ENCODE peak calls at places on chromosomes 16 and 17, in seven cellular contexts. One of them, this sample, is unnamed.

GRCh38 chr16:71474864-71475263 is 12.8 kb upstream of the ZNF23 start:
- DNase-seq in EH: peak
- DNase-seq in NB4: no peak
- DNase-seq in HS-27A: peak
- DNase-seq in activated CD4-positive, alpha-beta T cell treated with anti-CD3 and anti-CD28 coated beads for 36 hours: no peak
- DNase-seq in NCI-H2081: no peak
- DNase-seq in NCI-H1694: no peak
- DNase-seq in this sample: peak

GRCh38 chr16:84232969-84233368 is 6.8 kb downstream of the KCNG4 start:
- DNase-seq in NCI-H2081: no peak
- DNase-seq in activated CD4-positive, alpha-beta T cell treated with anti-CD3 and anti-CD28 coated beads for 36 hours: no peak
- DNase-seq in NCI-H1694: no peak
- DNase-seq in EH: no peak
- DNase-seq in HS-27A: no peak
- DNase-seq in NB4: no peak
- DNase-seq in this sample: no peak

GRCh38 chr17:37844158-37844976 is 79.8 kb upstream of the TBC1D3K start:
- DNase-seq in NB4: peak
- DNase-seq in HS-27A: no peak
- DNase-seq in NCI-H2081: no peak
- DNase-seq in activated CD4-positive, alpha-beta T cell treated with anti-CD3 and anti-CD28 coated beads for 36 hours: peak
- DNase-seq in EH: peak
- DNase-seq in NCI-H1694: no peak
- DNase-seq in this sample: peak

GRCh38 chr17:32583053-32583452 is 96.3 kb downstream of the CDK5R1 start:
- DNase-seq in NCI-H1694: no peak
- DNase-seq in NCI-H2081: no peak
- DNase-seq in EH: no peak
- DNase-seq in activated CD4-positive, alpha-beta T cell treated with anti-CD3 and anti-CD28 coated beads for 36 hours: no peak
- DNase-seq in HS-27A: no peak
- DNase-seq in NB4: no peak
- DNase-seq in this sample: no peak

GRCh38 chr16:53865492-53865863 is 161.5 kb downstream of the FTO start:
- DNase-seq in HS-27A: no peak
- DNase-seq in NCI-H1694: no peak
- DNase-seq in NCI-H2081: no peak
- DNase-seq in activated CD4-positive, alpha-beta T cell treated with anti-CD3 and anti-CD28 coated beads for 36 hours: no peak
- DNase-seq in NB4: peak
- DNase-seq in EH: peak
- DNase-seq in this sample: peak

GRCh38 chr17:66383353-66383752 is 80.9 kb downstream of the PRKCA start:
- DNase-seq in HS-27A: no peak
- DNase-seq in EH: peak
- DNase-seq in activated CD4-positive, alpha-beta T cell treated with anti-CD3 and anti-CD28 coated beads for 36 hours: no peak
- DNase-seq in NB4: no peak
- DNase-seq in NCI-H2081: no peak
- DNase-seq in NCI-H1694: no peak
- DNase-seq in this sample: peak

GRCh38 chr16:2776500-2777139 is 460 bp downstream of the ELOB start:
- DNase-seq in EH: peak
- DNase-seq in activated CD4-positive, alpha-beta T cell treated with anti-CD3 and anti-CD28 coated beads for 36 hours: peak
- DNase-seq in NCI-H2081: no peak
- DNase-seq in NCI-H1694: no peak
- DNase-seq in NB4: peak
- DNase-seq in HS-27A: no peak
- DNase-seq in this sample: peak

GRCh38 chr16:69567031-69567680 is 1.4 kb downstream of the NFAT5 start:
- DNase-seq in EH: no peak
- DNase-seq in NB4: peak
- DNase-seq in NCI-H1694: peak
- DNase-seq in activated CD4-positive, alpha-beta T cell treated with anti-CD3 and anti-CD28 coated beads for 36 hours: peak
- DNase-seq in NCI-H2081: no peak
- DNase-seq in HS-27A: no peak
- DNase-seq in this sample: peak

GRCh38 chr17:32267690-32268205 is 2.1 kb downstream of the RHBDL3 start:
- DNase-seq in NCI-H1694: no peak
- DNase-seq in NB4: no peak
- DNase-seq in activated CD4-positive, alpha-beta T cell treated with anti-CD3 and anti-CD28 coated beads for 36 hours: peak
- DNase-seq in NCI-H2081: no peak
- DNase-seq in HS-27A: no peak
- DNase-seq in EH: peak
- DNase-seq in this sample: no peak

GRCh38 chr17:43406676-43407645 is 8.2 kb downstream of the ARL4D start:
- DNase-seq in HS-27A: no peak
- DNase-seq in EH: peak
- DNase-seq in NCI-H1694: peak
- DNase-seq in NB4: no peak
- DNase-seq in NCI-H2081: no peak
- DNase-seq in activated CD4-positive, alpha-beta T cell treated with anti-CD3 and anti-CD28 coated beads for 36 hours: no peak
- DNase-seq in this sample: peak

GRCh38 chr17:63675231-63675606 is 24.7 kb downstream of the LIMD2 start:
- DNase-seq in activated CD4-positive, alpha-beta T cell treated with anti-CD3 and anti-CD28 coated beads for 36 hours: no peak
- DNase-seq in EH: peak
- DNase-seq in NCI-H1694: no peak
- DNase-seq in NCI-H2081: peak
- DNase-seq in NB4: peak
- DNase-seq in HS-27A: no peak
- DNase-seq in this sample: no peak